ENCODE peak calls at places on chromosomes 16 and 17, in seven cellular contexts. One of them, this sample, is unnamed.

GRCh38 chr17:38417210-38417951 is 10.9 kb upstream of the ARHGAP23 start:
- DNase-seq in NCI-H1436: no peak
- DNase-seq in NCI-H748 treated with DMSO at 0.1 percent for 48 hours: no peak
- DNase-seq in GF-D8: peak
- DNase-seq in lung: no peak
- DNase-seq in endothelial cell: no peak
- DNase-seq in posterior cingulate gyrus: no peak
- DNase-seq in this sample: no peak

GRCh38 chr16:73019456-73020362 is 28.2 kb downstream of the ZFHX3 start:
- DNase-seq in NCI-H1436: no peak
- DNase-seq in NCI-H748 treated with DMSO at 0.1 percent for 48 hours: no peak
- DNase-seq in GF-D8: no peak
- DNase-seq in lung: no peak
- DNase-seq in endothelial cell: no peak
- DNase-seq in posterior cingulate gyrus: no peak
- DNase-seq in this sample: no peak

GRCh38 chr17:72985882-72986720 is 106.4 kb downstream of the SLC39A11 start:
- DNase-seq in NCI-H1436: peak
- DNase-seq in NCI-H748 treated with DMSO at 0.1 percent for 48 hours: peak
- DNase-seq in GF-D8: peak
- DNase-seq in lung: peak
- DNase-seq in endothelial cell: peak
- DNase-seq in posterior cingulate gyrus: peak
- DNase-seq in this sample: peak

GRCh38 chr16:67014641-67015315 is 14.2 kb upstream of the CBFB start:
- DNase-seq in NCI-H1436: no peak
- DNase-seq in NCI-H748 treated with DMSO at 0.1 percent for 48 hours: no peak
- DNase-seq in GF-D8: no peak
- DNase-seq in lung: no peak
- DNase-seq in endothelial cell: no peak
- DNase-seq in posterior cingulate gyrus: no peak
- DNase-seq in this sample: no peak

GRCh38 chr17:75679706-75680201 is 12.6 kb downstream of the SAP30BP start:
- DNase-seq in NCI-H1436: no peak
- DNase-seq in NCI-H748 treated with DMSO at 0.1 percent for 48 hours: no peak
- DNase-seq in GF-D8: no peak
- DNase-seq in lung: peak
- DNase-seq in endothelial cell: no peak
- DNase-seq in posterior cingulate gyrus: no peak
- DNase-seq in this sample: peak

GRCh38 chr17:76700627-76701470 is 9.9 kb downstream of the MXRA7 start:
- DNase-seq in NCI-H1436: peak
- DNase-seq in NCI-H748 treated with DMSO at 0.1 percent for 48 hours: no peak
- DNase-seq in GF-D8: no peak
- DNase-seq in lung: no peak
- DNase-seq in endothelial cell: no peak
- DNase-seq in posterior cingulate gyrus: no peak
- DNase-seq in this sample: no peak

GRCh38 chr16:67470314-67470713 is 10.6 kb downstream of the ATP6V0D1 start:
- DNase-seq in NCI-H1436: no peak
- DNase-seq in NCI-H748 treated with DMSO at 0.1 percent for 48 hours: no peak
- DNase-seq in GF-D8: no peak
- DNase-seq in lung: peak
- DNase-seq in endothelial cell: no peak
- DNase-seq in posterior cingulate gyrus: peak
- DNase-seq in this sample: peak

GRCh38 chr16:83356266-83356665 is 451.5 kb upstream of the HSBP1 start:
- DNase-seq in NCI-H1436: peak
- DNase-seq in NCI-H748 treated with DMSO at 0.1 percent for 48 hours: peak
- DNase-seq in GF-D8: no peak
- DNase-seq in lung: no peak
- DNase-seq in endothelial cell: peak
- DNase-seq in posterior cingulate gyrus: no peak
- DNase-seq in this sample: peak

GRCh38 chr17:31310877-31311276 is 3.0 kb downstream of the EVI2B start:
- DNase-seq in NCI-H1436: no peak
- DNase-seq in NCI-H748 treated with DMSO at 0.1 percent for 48 hours: no peak
- DNase-seq in GF-D8: peak
- DNase-seq in lung: no peak
- DNase-seq in endothelial cell: no peak
- DNase-seq in posterior cingulate gyrus: no peak
- DNase-seq in this sample: no peak

GRCh38 chr17:75512946-75513666 is 2.2 kb downstream of the CASKIN2 start:
- DNase-seq in NCI-H1436: no peak
- DNase-seq in NCI-H748 treated with DMSO at 0.1 percent for 48 hours: no peak
- DNase-seq in GF-D8: no peak
- DNase-seq in lung: no peak
- DNase-seq in endothelial cell: no peak
- DNase-seq in posterior cingulate gyrus: no peak
- DNase-seq in this sample: no peak

GRCh38 chr17:44933824-44934744 is 13.5 kb downstream of the KIF18B start:
- DNase-seq in NCI-H1436: no peak
- DNase-seq in NCI-H748 treated with DMSO at 0.1 percent for 48 hours: no peak
- DNase-seq in GF-D8: no peak
- DNase-seq in lung: no peak
- DNase-seq in endothelial cell: no peak
- DNase-seq in posterior cingulate gyrus: no peak
- DNase-seq in this sample: no peak

GRCh38 chr16:12057276-12057675 is 80.7 kb downstream of the SNX29 start:
- DNase-seq in NCI-H1436: no peak
- DNase-seq in NCI-H748 treated with DMSO at 0.1 percent for 48 hours: no peak
- DNase-seq in GF-D8: no peak
- DNase-seq in lung: no peak
- DNase-seq in endothelial cell: no peak
- DNase-seq in posterior cingulate gyrus: no peak
- DNase-seq in this sample: peak

GRCh38 chr17:41734949-41735313 is 488 bp upstream of the HAP1 start:
- DNase-seq in NCI-H1436: no peak
- DNase-seq in NCI-H748 treated with DMSO at 0.1 percent for 48 hours: no peak
- DNase-seq in GF-D8: no peak
- DNase-seq in lung: no peak
- DNase-seq in endothelial cell: peak
- DNase-seq in posterior cingulate gyrus: no peak
- DNase-seq in this sample: peak

GRCh38 chr17:29575511-29576213 is 7.2 kb downstream of the TP53I13 start:
- DNase-seq in NCI-H1436: no peak
- DNase-seq in NCI-H748 treated with DMSO at 0.1 percent for 48 hours: no peak
- DNase-seq in GF-D8: no peak
- DNase-seq in lung: no peak
- DNase-seq in endothelial cell: no peak
- DNase-seq in posterior cingulate gyrus: peak
- DNase-seq in this sample: no peak

GRCh38 chr17:79306688-79307323 is 232.2 kb downstream of the ENGASE start:
- DNase-seq in NCI-H1436: no peak
- DNase-seq in NCI-H748 treated with DMSO at 0.1 percent for 48 hours: no peak
- DNase-seq in GF-D8: no peak
- DNase-seq in lung: no peak
- DNase-seq in endothelial cell: no peak
- DNase-seq in posterior cingulate gyrus: no peak
- DNase-seq in this sample: no peak

GRCh38 chr16:19718624-19718965 is 524 bp downstream of the IQCK start:
- DNase-seq in NCI-H1436: no peak
- DNase-seq in NCI-H748 treated with DMSO at 0.1 percent for 48 hours: no peak
- DNase-seq in GF-D8: no peak
- DNase-seq in lung: no peak
- DNase-seq in endothelial cell: no peak
- DNase-seq in posterior cingulate gyrus: no peak
- DNase-seq in this sample: no peak

GRCh38 chr17:40451420-40451819 is 8.2 kb downstream of the IGFBP4 start:
- DNase-seq in NCI-H1436: no peak
- DNase-seq in NCI-H748 treated with DMSO at 0.1 percent for 48 hours: no peak
- DNase-seq in GF-D8: no peak
- DNase-seq in lung: no peak
- DNase-seq in endothelial cell: no peak
- DNase-seq in posterior cingulate gyrus: no peak
- DNase-seq in this sample: no peak

GRCh38 chr16:71205482-71206131 is 24.9 kb downstream of the HYDIN start:
- DNase-seq in NCI-H1436: no peak
- DNase-seq in NCI-H748 treated with DMSO at 0.1 percent for 48 hours: no peak
- DNase-seq in GF-D8: no peak
- DNase-seq in lung: no peak
- DNase-seq in endothelial cell: no peak
- DNase-seq in posterior cingulate gyrus: peak
- DNase-seq in this sample: peak

GRCh38 chr16:30723725-30724355 is 24.4 kb upstream of the PHKG2 start:
- DNase-seq in NCI-H1436: no peak
- DNase-seq in NCI-H748 treated with DMSO at 0.1 percent for 48 hours: no peak
- DNase-seq in GF-D8: no peak
- DNase-seq in lung: no peak
- DNase-seq in endothelial cell: no peak
- DNase-seq in posterior cingulate gyrus: no peak
- DNase-seq in this sample: no peak

GRCh38 chr17:15922586-15922985 is 22.3 kb upstream of the ADORA2B start:
- DNase-seq in NCI-H1436: no peak
- DNase-seq in NCI-H748 treated with DMSO at 0.1 percent for 48 hours: no peak
- DNase-seq in GF-D8: no peak
- DNase-seq in lung: no peak
- DNase-seq in endothelial cell: no peak
- DNase-seq in posterior cingulate gyrus: no peak
- DNase-seq in this sample: no peak

GRCh38 chr16:14668556-14669223 is 25.4 kb downstream of the PLA2G10 start:
- DNase-seq in NCI-H1436: no peak
- DNase-seq in NCI-H748 treated with DMSO at 0.1 percent for 48 hours: no peak
- DNase-seq in GF-D8: no peak
- DNase-seq in lung: no peak
- DNase-seq in endothelial cell: no peak
- DNase-seq in posterior cingulate gyrus: no peak
- DNase-seq in this sample: no peak

GRCh38 chr16:87801679-87802300 is 36.0 kb upstream of the KLHDC4 start:
- DNase-seq in NCI-H1436: no peak
- DNase-seq in NCI-H748 treated with DMSO at 0.1 percent for 48 hours: no peak
- DNase-seq in GF-D8: no peak
- DNase-seq in lung: no peak
- DNase-seq in endothelial cell: no peak
- DNase-seq in posterior cingulate gyrus: no peak
- DNase-seq in this sample: no peak

GRCh38 chr16:69182730-69183416 is 4.1 kb upstream of the SNTB2 start:
- DNase-seq in NCI-H1436: peak
- DNase-seq in NCI-H748 treated with DMSO at 0.1 percent for 48 hours: no peak
- DNase-seq in GF-D8: peak
- DNase-seq in lung: no peak
- DNase-seq in endothelial cell: no peak
- DNase-seq in posterior cingulate gyrus: no peak
- DNase-seq in this sample: no peak

GRCh38 chr16:3920206-3920605 is 39.7 kb upstream of the CREBBP start:
- DNase-seq in NCI-H1436: no peak
- DNase-seq in NCI-H748 treated with DMSO at 0.1 percent for 48 hours: no peak
- DNase-seq in GF-D8: no peak
- DNase-seq in lung: no peak
- DNase-seq in endothelial cell: no peak
- DNase-seq in posterior cingulate gyrus: no peak
- DNase-seq in this sample: no peak

GRCh38 chr16:760498-761343 is at the start of gene MSLN:
- DNase-seq in NCI-H1436: no peak
- DNase-seq in NCI-H748 treated with DMSO at 0.1 percent for 48 hours: no peak
- DNase-seq in GF-D8: no peak
- DNase-seq in lung: peak
- DNase-seq in endothelial cell: no peak
- DNase-seq in posterior cingulate gyrus: no peak
- DNase-seq in this sample: no peak

GRCh38 chr16:8866118-8866883 is 2.5 kb downstream of the CARHSP1 start:
- DNase-seq in NCI-H1436: no peak
- DNase-seq in NCI-H748 treated with DMSO at 0.1 percent for 48 hours: peak
- DNase-seq in GF-D8: no peak
- DNase-seq in lung: no peak
- DNase-seq in endothelial cell: no peak
- DNase-seq in posterior cingulate gyrus: no peak
- DNase-seq in this sample: peak

GRCh38 chr16:81723098-81723723 is 55.9 kb upstream of the PLCG2 start:
- DNase-seq in NCI-H1436: peak
- DNase-seq in NCI-H748 treated with DMSO at 0.1 percent for 48 hours: peak
- DNase-seq in GF-D8: peak
- DNase-seq in lung: no peak
- DNase-seq in endothelial cell: peak
- DNase-seq in posterior cingulate gyrus: no peak
- DNase-seq in this sample: peak

GRCh38 chr16:29745853-29746345 is at the start of gene C16orf54:
- DNase-seq in NCI-H1436: no peak
- DNase-seq in NCI-H748 treated with DMSO at 0.1 percent for 48 hours: no peak
- DNase-seq in GF-D8: peak
- DNase-seq in lung: peak
- DNase-seq in endothelial cell: no peak
- DNase-seq in posterior cingulate gyrus: no peak
- DNase-seq in this sample: peak

GRCh38 chr16:75044800-75045361 is 46.1 kb downstream of the ZNRF1 start:
- DNase-seq in NCI-H1436: no peak
- DNase-seq in NCI-H748 treated with DMSO at 0.1 percent for 48 hours: no peak
- DNase-seq in GF-D8: peak
- DNase-seq in lung: peak
- DNase-seq in endothelial cell: no peak
- DNase-seq in posterior cingulate gyrus: no peak
- DNase-seq in this sample: peak

This sample was measured in Ammon's horn.